ENCODE peak calls at places on chromosomes 13 and 19, in seven cellular contexts. F is Ammon's horn; J is activated naive CD4-positive, alpha-beta T cell treated with anti-CD3 and anti-CD28 coated beads for 36 hours; L is AG09309; Z is tibial nerve; Q is germinal center; Y is EL. P is an unnamed sample.

GRCh38 chr19:51733742-51734522 is 10.1 kb upstream of the HAS1 start:
- DNase-seq in J (no peak), Y (no peak), Q (no peak), F (no peak), L (no peak), Z (no peak), P (no peak)

GRCh38 chr13:109412232-109412935 is 374.0 kb downstream of the IRS2 start:
- DNase-seq in L (no peak), J (no peak), Z (no peak), Q (no peak), F (peak; percentile 81), Y (peak; percentile 34), P (peak; percentile 91)

GRCh38 chr19:5821521-5822180 is 16.8 kb downstream of the NRTN start:
- DNase-seq in Q (no peak), L (no peak), Z (no peak), J (no peak), Y (no peak), F (no peak), P (no peak)

GRCh38 chr19:16293133-16294085 is 31.2 kb upstream of the KLF2 start:
- DNase-seq in F (no peak), Q (no peak), Y (peak; percentile 89), Z (peak; percentile 87), L (peak; percentile 96), J (no peak), P (peak; percentile 91)

GRCh38 chr13:21522847-21523246 is 63.7 kb upstream of the ZDHHC20 start:
- DNase-seq in J (no peak), Z (no peak), F (no peak), L (no peak), Q (no peak), Y (no peak), P (no peak)

GRCh38 chr19:10870501-10870954 is 825 bp upstream of the CARM1 start:
- DNase-seq in L (no peak), J (no peak), Q (no peak), F (no peak), Y (no peak), Z (no peak), P (no peak)

GRCh38 chr13:87084192-87084591 is 587.0 kb upstream of the SLITRK5 start:
- DNase-seq in J (no peak), F (no peak), Z (no peak), Q (no peak), Y (no peak), L (no peak), P (no peak)

GRCh38 chr13:111040821-111041220 is 74.3 kb upstream of the ARHGEF7 start:
- DNase-seq in Z (no peak), Y (no peak), F (no peak), L (no peak), Q (no peak), J (no peak), P (no peak)

GRCh38 chr13:41546372-41547252 is 89.3 kb downstream of the RGCC start:
- DNase-seq in Q (no peak), F (no peak), Y (peak; percentile 88), L (peak; percentile 40), J (peak; percentile 58), Z (no peak), P (peak; percentile 60)

GRCh38 chr13:101942038-101942437 is 459.8 kb downstream of the FGF14 start:
- DNase-seq in Y (peak; percentile 10), J (peak; percentile 26), L (no peak), Z (peak; percentile 49), Q (no peak), F (peak; percentile 65), P (peak; percentile 10)

GRCh38 chr19:58575183-58576041 is 2.3 kb upstream of the MZF1 start:
- DNase-seq in J (peak; percentile 88), Y (peak; percentile 91), F (peak; percentile 96), Q (peak; percentile 82), Z (peak; percentile 78), L (peak; percentile 49), P (peak; percentile 99)

GRCh38 chr19:13100031-13100588 is 2.5 kb downstream of the LYL1 start:
- DNase-seq in Y (no peak), J (peak; percentile 85), L (no peak), Q (no peak), F (no peak), Z (no peak), P (no peak)

GRCh38 chr13:85626603-85627002 is 172.6 kb downstream of the SLITRK6 start:
- DNase-seq in J (no peak), Y (no peak), Z (no peak), F (no peak), L (no peak), Q (no peak), P (no peak)

GRCh38 chr19:35140898-35141626 is 2.0 kb upstream of the FXYD7 start:
- DNase-seq in Z (peak; percentile 94), Y (peak; percentile 89), L (no peak), F (peak; percentile 96), Q (peak; percentile 100), J (peak; percentile 98), P (peak; percentile 21)

GRCh38 chr19:44605547-44605946 is 7.8 kb upstream of the IGSF23 start:
- DNase-seq in Q (no peak), Y (no peak), F (no peak), Z (no peak), L (no peak), J (no peak), P (no peak)

GRCh38 chr13:80070024-80070703 is 270.8 kb downstream of the SPRY2 start:
- DNase-seq in F (no peak), L (no peak), J (no peak), Y (no peak), Z (no peak), Q (no peak), P (no peak)

GRCh38 chr19:52735734-52736133 is 890 bp upstream of the ZNF611 start:
- DNase-seq in Q (no peak), Y (peak; percentile 67), L (no peak), F (peak; percentile 18), Z (peak; percentile 44), J (peak; percentile 36), P (no peak)

GRCh38 chr19:5621311-5621944 is 1.1 kb downstream of the SAFB2 start:
- DNase-seq in Q (no peak), Z (peak; percentile 14), J (no peak), F (peak; percentile 60), L (no peak), Y (no peak), P (no peak)

GRCh38 chr13:30340367-30341184 is 33.2 kb upstream of the KATNAL1 start:
- DNase-seq in Z (peak; percentile 19), L (peak; percentile 95), Y (peak; percentile 92), F (no peak), Q (no peak), J (no peak), P (no peak)

GRCh38 chr13:95137096-95137495 is 164.2 kb downstream of the ABCC4 start:
- DNase-seq in Y (peak; percentile 5), F (no peak), L (no peak), Z (no peak), Q (no peak), J (peak; percentile 11), P (no peak)

GRCh38 chr19:1259206-1259872 is 9.8 kb upstream of the CIRBP start:
- DNase-seq in Z (no peak), F (no peak), J (peak; percentile 80), L (no peak), Y (peak; percentile 74), Q (no peak), P (peak; percentile 84)

GRCh38 chr13:30585748-30586262 is 31.9 kb upstream of the USPL1 start:
- DNase-seq in L (peak; percentile 18), Y (peak; percentile 61), F (no peak), J (no peak), Q (no peak), Z (no peak), P (peak; percentile 56)

GRCh38 chr19:39381910-39382611 is 8.8 kb downstream of the PAF1 start:
- DNase-seq in F (no peak), Q (no peak), Y (no peak), L (no peak), Z (no peak), J (no peak), P (no peak)

GRCh38 chr13:106520205-106521004 is 15.1 kb downstream of the EFNB2 start:
- DNase-seq in Z (no peak), F (peak; percentile 44), Q (no peak), Y (peak; percentile 13), L (no peak), J (no peak), P (no peak)

GRCh38 chr13:30607908-30608307 is 9.8 kb upstream of the USPL1 start:
- DNase-seq in F (no peak), Q (peak; percentile 64), L (no peak), J (peak; percentile 81), Y (no peak), Z (no peak), P (no peak)

GRCh38 chr13:68304287-68304893 is 1074.3 kb upstream of the PCDH9 start:
- DNase-seq in F (peak; percentile 30), L (no peak), J (no peak), Y (no peak), Z (no peak), Q (no peak), P (no peak)

GRCh38 chr19:10686661-10687517 is 14.3 kb upstream of the QTRT1 start:
- DNase-seq in J (no peak), F (peak; percentile 89), Z (no peak), L (no peak), Q (no peak), Y (no peak), P (no peak)

GRCh38 chr19:31220540-31220939 is 128.7 kb downstream of the TSHZ3 start:
- DNase-seq in Y (peak; percentile 23), L (no peak), Z (no peak), J (peak; percentile 60), F (no peak), Q (no peak), P (no peak)

GRCh38 chr13:48843630-48844380 is 131.9 kb upstream of the FNDC3A start:
- DNase-seq in L (no peak), J (no peak), F (no peak), Y (no peak), Q (no peak), Z (no peak), P (no peak)

GRCh38 chr13:76711515-76712182 is 174.6 kb downstream of the KCTD12 start:
- DNase-seq in L (peak; percentile 84), Z (peak; percentile 49), J (no peak), Y (peak; percentile 81), Q (no peak), F (peak; percentile 49), P (peak; percentile 76)

GRCh38 chr19:11587302-11587972 is 9.8 kb upstream of the ZNF627 start:
- DNase-seq in Y (peak; percentile 73), J (peak; percentile 90), L (no peak), Q (peak; percentile 84), Z (peak; percentile 90), F (peak; percentile 82), P (peak; percentile 73)